ENCODE peak calls at places on chromosomes 16 and 17, in four cellular contexts. One of them, this sample, is unnamed. For H4K20me1, the result is how much of the 10 kb centered on the place peaks cover.

GRCh38 chr17:79810138-79811027 is 13.5 kb upstream of the CBX8 start:
- DNase-seq in IMR-90: peak
- DNase-seq in endothelial cell of umbilical vein: peak
- DNase-seq in PC-3: peak
- DNase-seq in this sample: peak

GRCh38 chr17:44170499-44171201 is at the start of gene ASB16:
- DNase-seq in IMR-90: peak
- DNase-seq in endothelial cell of umbilical vein: no peak
- DNase-seq in PC-3: no peak
- DNase-seq in this sample: no peak

GRCh38 chr17:28326114-28326513 is 7.1 kb downstream of the TMEM97 start:
- DNase-seq in PC-3: peak
- DNase-seq in IMR-90: no peak
- DNase-seq in endothelial cell of umbilical vein: no peak
- DNase-seq in this sample: no peak

GRCh38 chr17:81483085-81483861 is 29.3 kb downstream of the ACTG1 start:
- DNase-seq in IMR-90: no peak
- DNase-seq in PC-3: no peak
- DNase-seq in endothelial cell of umbilical vein: no peak
- DNase-seq in this sample: no peak

GRCh38 chr16:49932943-49933342 is 77.0 kb upstream of the ZNF423 start:
- DNase-seq in PC-3: peak
- DNase-seq in endothelial cell of umbilical vein: no peak
- DNase-seq in IMR-90: peak
- DNase-seq in this sample: peak

GRCh38 chr17:27985306-27985705 is 57.2 kb upstream of the NLK start:
- DNase-seq in endothelial cell of umbilical vein: peak
- DNase-seq in IMR-90: no peak
- DNase-seq in PC-3: no peak
- DNase-seq in this sample: no peak

GRCh38 chr17:55312852-55313251 is 48.1 kb downstream of the HLF start:
- DNase-seq in endothelial cell of umbilical vein: no peak
- DNase-seq in IMR-90: no peak
- DNase-seq in PC-3: no peak
- DNase-seq in this sample: no peak

GRCh38 chr17:63413128-63413527 is 33.0 kb downstream of the CYB561 start:
- DNase-seq in IMR-90: no peak
- DNase-seq in endothelial cell of umbilical vein: no peak
- DNase-seq in PC-3: no peak
- DNase-seq in this sample: no peak

GRCh38 chr16:89409161-89409711 is 81.1 kb downstream of the ANKRD11 start:
- DNase-seq in IMR-90: peak
- DNase-seq in PC-3: peak
- DNase-seq in endothelial cell of umbilical vein: peak
- DNase-seq in this sample: peak

GRCh38 chr16:50635505-50636392 is 45.4 kb downstream of the SNX20 start:
- DNase-seq in IMR-90: no peak
- DNase-seq in endothelial cell of umbilical vein: no peak
- DNase-seq in PC-3: no peak
- DNase-seq in this sample: no peak

GRCh38 chr17:57703273-57703672 is 41.8 kb downstream of the CCDC182 start:
- DNase-seq in PC-3: no peak
- DNase-seq in IMR-90: no peak
- DNase-seq in endothelial cell of umbilical vein: no peak
- DNase-seq in this sample: no peak

GRCh38 chr17:2297023-2297422 is 6.6 kb downstream of the SMG6 start:
- DNase-seq in IMR-90: no peak
- DNase-seq in PC-3: no peak
- DNase-seq in endothelial cell of umbilical vein: no peak
- DNase-seq in this sample: no peak

GRCh38 chr16:75566889-75567255 is 693 bp downstream of the GABARAPL2 start:
- DNase-seq in endothelial cell of umbilical vein: peak
- DNase-seq in PC-3: no peak
- DNase-seq in IMR-90: no peak
- DNase-seq in this sample: no peak

GRCh38 chr17:3659541-3660111 is 8.8 kb downstream of the TAX1BP3 start:
- DNase-seq in IMR-90: peak
- DNase-seq in PC-3: peak
- DNase-seq in endothelial cell of umbilical vein: no peak
- DNase-seq in this sample: peak

GRCh38 chr17:16428098-16428882 is 12.9 kb downstream of the TRPV2 start:
- DNase-seq in IMR-90: peak
- DNase-seq in PC-3: peak
- DNase-seq in endothelial cell of umbilical vein: peak
- DNase-seq in this sample: no peak

GRCh38 chr17:56708220-56708567 is 114.7 kb downstream of the NOG start:
- DNase-seq in PC-3: no peak
- DNase-seq in endothelial cell of umbilical vein: no peak
- DNase-seq in IMR-90: peak
- DNase-seq in this sample: no peak

GRCh38 chr17:27323538-27324212 is 29.8 kb downstream of the WSB1 start:
- DNase-seq in endothelial cell of umbilical vein: peak
- DNase-seq in IMR-90: peak
- DNase-seq in PC-3: peak
- DNase-seq in this sample: peak

GRCh38 chr17:61250335-61250890 is 149.2 kb upstream of the TBX2 start:
- DNase-seq in PC-3: peak
- DNase-seq in endothelial cell of umbilical vein: no peak
- DNase-seq in IMR-90: peak
- DNase-seq in this sample: no peak

GRCh38 chr16:7345423-7345822 is 12.8 kb downstream of the RBFOX1 start:
- DNase-seq in endothelial cell of umbilical vein: no peak
- DNase-seq in PC-3: no peak
- DNase-seq in IMR-90: no peak
- DNase-seq in this sample: no peak

GRCh38 chr17:31629696-31630470 is 229.2 kb downstream of the COPRS start:
- DNase-seq in endothelial cell of umbilical vein: no peak
- DNase-seq in PC-3: no peak
- DNase-seq in IMR-90: peak
- DNase-seq in this sample: peak

GRCh38 chr17:40938981-40939380 is 1.5 kb upstream of the KRT23 start:
- DNase-seq in PC-3: no peak
- DNase-seq in IMR-90: peak
- DNase-seq in endothelial cell of umbilical vein: no peak
- DNase-seq in this sample: no peak

GRCh38 chr16:2296662-2297505 is 29.0 kb upstream of the RNPS1 start:
- DNase-seq in endothelial cell of umbilical vein: peak
- DNase-seq in IMR-90: no peak
- DNase-seq in PC-3: peak
- DNase-seq in this sample: no peak

GRCh38 chr16:17238285-17239028 is 232.3 kb downstream of the XYLT1 start:
- DNase-seq in PC-3: no peak
- DNase-seq in endothelial cell of umbilical vein: no peak
- DNase-seq in IMR-90: no peak
- DNase-seq in this sample: no peak

GRCh38 chr17:74227681-74228080 is 14.3 kb downstream of the TTYH2 start:
- DNase-seq in PC-3: no peak
- DNase-seq in IMR-90: no peak
- DNase-seq in endothelial cell of umbilical vein: no peak
- DNase-seq in this sample: no peak

GRCh38 chr16:54928421-54929089 is 2.1 kb upstream of the IRX5 start:
- DNase-seq in PC-3: no peak
- DNase-seq in IMR-90: no peak
- DNase-seq in endothelial cell of umbilical vein: peak
- DNase-seq in this sample: peak

GRCh38 chr17:47099987-47100711 is 88.9 kb downstream of the CDC27 start:
- DNase-seq in PC-3: peak
- DNase-seq in endothelial cell of umbilical vein: peak
- DNase-seq in IMR-90: peak
- DNase-seq in this sample: peak
- TF ChIP-seq CTCF in PC-3: no peak
- TF ChIP-seq CTCF in endothelial cell of umbilical vein: no peak
- TF ChIP-seq CTCF in IMR-90: no peak
- TF ChIP-seq CTCF in this sample: no peak

GRCh38 chr16:66521227-66521626 is 28.7 kb downstream of the TK2 start:
- DNase-seq in PC-3: no peak
- DNase-seq in IMR-90: no peak
- DNase-seq in endothelial cell of umbilical vein: no peak
- DNase-seq in this sample: no peak

GRCh38 chr16:66520406-66521194 is 29.3 kb downstream of the TK2 start:
- DNase-seq in PC-3: no peak
- DNase-seq in IMR-90: no peak
- DNase-seq in endothelial cell of umbilical vein: no peak
- DNase-seq in this sample: no peak

GRCh38 chr16:66519974-66520373 is 29.9 kb downstream of the TK2 start:
- DNase-seq in PC-3: no peak
- DNase-seq in IMR-90: no peak
- DNase-seq in endothelial cell of umbilical vein: no peak
- DNase-seq in this sample: no peak

GRCh38 chr16:66517586-66518263 is 32.2 kb downstream of the TK2 start:
- DNase-seq in endothelial cell of umbilical vein: peak
- DNase-seq in IMR-90: no peak
- DNase-seq in PC-3: no peak
- DNase-seq in this sample: no peak

DNA sequence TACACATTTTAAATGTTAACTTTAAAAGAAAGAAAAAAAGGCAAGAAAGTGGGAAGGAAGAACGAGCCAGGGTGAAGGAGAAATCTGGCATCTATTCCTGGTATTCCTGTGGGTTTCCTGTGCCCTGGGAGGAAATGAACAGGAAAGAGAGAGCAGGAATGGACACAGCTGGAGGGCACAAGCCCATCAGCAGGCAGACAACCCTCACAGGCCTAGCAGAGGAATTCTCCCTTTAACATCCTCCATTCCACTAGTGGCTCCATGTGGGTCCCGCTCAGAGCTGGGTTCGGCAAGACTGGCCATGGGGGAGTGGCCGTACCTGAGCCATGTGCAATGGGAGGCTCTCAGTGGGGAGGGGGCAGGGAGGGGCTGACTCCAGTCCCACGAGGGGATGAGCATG is 30.4 kb downstream of the TK2 start:
- DNase-seq in IMR-90: no peak
- DNase-seq in endothelial cell of umbilical vein: peak
- DNase-seq in PC-3: no peak
- DNase-seq in this sample: no peak
- H3K27ac ChIP-seq in IMR-90: no peak
- H3K27ac ChIP-seq in endothelial cell of umbilical vein: peak
- H3K27ac ChIP-seq in PC-3: no peak
- H3K27ac ChIP-seq in this sample: no peak

GRCh38 chr17:77479372-77479781 is 338.6 kb downstream of the SEC14L1 start:
- DNase-seq in endothelial cell of umbilical vein: no peak
- DNase-seq in PC-3: no peak
- DNase-seq in IMR-90: no peak
- DNase-seq in this sample: no peak
- H4K20me1 ChIP-seq in endothelial cell of umbilical vein: under half
- H4K20me1 ChIP-seq in PC-3: under half
- H4K20me1 ChIP-seq in IMR-90: half or more
- H4K20me1 ChIP-seq in this sample: under half

DNA sequence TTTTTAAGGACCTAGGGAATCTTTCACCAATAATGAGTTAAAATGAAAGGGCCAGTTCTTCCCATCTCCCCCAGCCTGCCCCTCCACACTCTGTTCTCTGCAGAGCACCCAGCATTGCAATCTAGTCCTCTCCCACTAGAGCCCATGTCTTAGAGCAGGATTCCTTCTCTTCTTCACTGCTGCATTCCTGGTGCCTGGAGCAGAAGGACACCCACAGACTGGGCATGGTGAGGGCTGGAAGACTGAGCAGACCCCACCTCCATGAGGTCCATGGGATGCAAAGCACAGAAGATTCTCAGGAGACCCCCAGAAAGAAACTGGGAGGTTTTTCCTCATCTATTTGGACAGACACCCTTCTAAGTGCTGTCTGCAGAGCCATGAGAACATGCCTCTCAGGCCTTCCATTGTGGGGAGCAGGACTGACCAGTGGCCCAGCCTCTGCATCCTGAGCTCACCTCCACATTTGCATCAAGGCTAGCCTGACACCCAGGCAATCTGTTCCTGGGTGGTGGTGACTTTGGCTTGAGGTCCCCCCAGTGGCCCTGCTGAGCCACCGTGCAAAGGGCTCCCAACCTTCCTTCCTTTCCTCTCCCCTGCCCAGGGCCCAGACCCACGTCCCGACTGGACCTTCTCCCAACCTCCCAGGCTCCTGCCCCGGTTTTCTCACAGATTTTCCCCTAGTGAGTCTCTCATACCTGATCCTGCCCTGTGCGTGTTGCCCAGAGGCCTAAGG is 74.2 kb upstream of the ZNF469 start:
- DNase-seq in PC-3: no peak
- DNase-seq in endothelial cell of umbilical vein: no peak
- DNase-seq in IMR-90: no peak
- DNase-seq in this sample: no peak
- TF ChIP-seq CTCF in PC-3: no peak
- TF ChIP-seq CTCF in endothelial cell of umbilical vein: no peak
- TF ChIP-seq CTCF in IMR-90: no peak
- TF ChIP-seq CTCF in this sample: no peak

GRCh38 chr16:65061935-65062334 is 59.9 kb downstream of the CDH11 start:
- DNase-seq in endothelial cell of umbilical vein: no peak
- DNase-seq in IMR-90: peak
- DNase-seq in PC-3: no peak
- DNase-seq in this sample: no peak

GRCh38 chr16:65065031-65065430 is 56.8 kb downstream of the CDH11 start:
- DNase-seq in endothelial cell of umbilical vein: no peak
- DNase-seq in PC-3: no peak
- DNase-seq in IMR-90: no peak
- DNase-seq in this sample: no peak

GRCh38 chr16:65066646-65067045 is 55.2 kb downstream of the CDH11 start:
- DNase-seq in IMR-90: peak
- DNase-seq in PC-3: no peak
- DNase-seq in endothelial cell of umbilical vein: no peak
- DNase-seq in this sample: no peak

GRCh38 chr16:65062736-65063583 is 58.9 kb downstream of the CDH11 start:
- DNase-seq in PC-3: no peak
- DNase-seq in endothelial cell of umbilical vein: no peak
- DNase-seq in IMR-90: peak
- DNase-seq in this sample: no peak

GRCh38 chr16:65064131-65064530 is 57.7 kb downstream of the CDH11 start:
- DNase-seq in IMR-90: no peak
- DNase-seq in PC-3: no peak
- DNase-seq in endothelial cell of umbilical vein: no peak
- DNase-seq in this sample: no peak
- H3K27ac ChIP-seq in IMR-90: no peak
- H3K27ac ChIP-seq in PC-3: no peak
- H3K27ac ChIP-seq in endothelial cell of umbilical vein: no peak
- H3K27ac ChIP-seq in this sample: no peak